ENCODE peak calls at places on chromosomes 5 and 9, in ten cellular contexts. One of them, this sample, is unnamed.

GRCh38 chr5:176889321-176890280 is 9.5 kb downstream of the HK3 start:
- DNase-seq in fibroblast of pulmonary artery: no peak
- DNase-seq in fibroblast of lung: no peak
- DNase-seq in cardiac muscle cell: no peak
- DNase-seq in kidney: no peak
- DNase-seq in left lung: no peak
- DNase-seq in CD4-positive, alpha-beta memory T cell: no peak
- DNase-seq in thoracic aorta: no peak
- DNase-seq in adipocyte: no peak
- DNase-seq in body of pancreas: no peak
- DNase-seq in this sample: peak

GRCh38 chr9:19938990-19939736 is 150.3 kb upstream of the SLC24A2 start:
- DNase-seq in fibroblast of pulmonary artery: no peak
- DNase-seq in fibroblast of lung: no peak
- DNase-seq in cardiac muscle cell: no peak
- DNase-seq in kidney: no peak
- DNase-seq in left lung: no peak
- DNase-seq in CD4-positive, alpha-beta memory T cell: no peak
- DNase-seq in thoracic aorta: no peak
- DNase-seq in adipocyte: no peak
- DNase-seq in body of pancreas: no peak
- DNase-seq in this sample: no peak

GRCh38 chr9:137757613-137758029 is 120.0 kb upstream of the CACNA1B start:
- DNase-seq in fibroblast of pulmonary artery: peak
- DNase-seq in fibroblast of lung: peak
- DNase-seq in cardiac muscle cell: peak
- DNase-seq in kidney: peak
- DNase-seq in left lung: no peak
- DNase-seq in CD4-positive, alpha-beta memory T cell: peak
- DNase-seq in thoracic aorta: no peak
- DNase-seq in adipocyte: peak
- DNase-seq in body of pancreas: no peak
- DNase-seq in this sample: no peak

GRCh38 chr5:179558912-179559279 is 8.5 kb downstream of the RUFY1 start:
- DNase-seq in fibroblast of pulmonary artery: peak
- DNase-seq in fibroblast of lung: peak
- DNase-seq in cardiac muscle cell: peak
- DNase-seq in kidney: no peak
- DNase-seq in left lung: no peak
- DNase-seq in CD4-positive, alpha-beta memory T cell: no peak
- DNase-seq in thoracic aorta: no peak
- DNase-seq in adipocyte: peak
- DNase-seq in body of pancreas: peak
- DNase-seq in this sample: peak

GRCh38 chr5:57247765-57248164 is 73.9 kb downstream of the GPBP1 start:
- DNase-seq in fibroblast of pulmonary artery: no peak
- DNase-seq in fibroblast of lung: no peak
- DNase-seq in cardiac muscle cell: no peak
- DNase-seq in kidney: no peak
- DNase-seq in left lung: no peak
- DNase-seq in CD4-positive, alpha-beta memory T cell: no peak
- DNase-seq in thoracic aorta: no peak
- DNase-seq in adipocyte: no peak
- DNase-seq in body of pancreas: no peak
- DNase-seq in this sample: no peak

GRCh38 chr5:54186912-54187445 is 123.4 kb downstream of the ARL15 start:
- DNase-seq in fibroblast of pulmonary artery: no peak
- DNase-seq in fibroblast of lung: no peak
- DNase-seq in cardiac muscle cell: no peak
- DNase-seq in kidney: peak
- DNase-seq in left lung: no peak
- DNase-seq in CD4-positive, alpha-beta memory T cell: no peak
- DNase-seq in thoracic aorta: no peak
- DNase-seq in adipocyte: no peak
- DNase-seq in body of pancreas: peak
- DNase-seq in this sample: no peak

GRCh38 chr5:16061163-16061562 is 118.4 kb downstream of the MARCHF11 start:
- DNase-seq in fibroblast of pulmonary artery: no peak
- DNase-seq in fibroblast of lung: no peak
- DNase-seq in cardiac muscle cell: no peak
- DNase-seq in kidney: no peak
- DNase-seq in left lung: no peak
- DNase-seq in CD4-positive, alpha-beta memory T cell: no peak
- DNase-seq in thoracic aorta: no peak
- DNase-seq in adipocyte: no peak
- DNase-seq in body of pancreas: no peak
- DNase-seq in this sample: no peak

GRCh38 chr9:86046080-86046636 is 53.2 kb downstream of the GOLM1 start:
- DNase-seq in fibroblast of pulmonary artery: no peak
- DNase-seq in fibroblast of lung: no peak
- DNase-seq in cardiac muscle cell: no peak
- DNase-seq in kidney: no peak
- DNase-seq in left lung: no peak
- DNase-seq in CD4-positive, alpha-beta memory T cell: no peak
- DNase-seq in thoracic aorta: no peak
- DNase-seq in adipocyte: no peak
- DNase-seq in body of pancreas: no peak
- DNase-seq in this sample: no peak

GRCh38 chr9:19485193-19485592 is 76.4 kb downstream of the ACER2 start:
- DNase-seq in fibroblast of pulmonary artery: no peak
- DNase-seq in fibroblast of lung: no peak
- DNase-seq in cardiac muscle cell: no peak
- DNase-seq in kidney: no peak
- DNase-seq in left lung: no peak
- DNase-seq in CD4-positive, alpha-beta memory T cell: no peak
- DNase-seq in thoracic aorta: no peak
- DNase-seq in adipocyte: no peak
- DNase-seq in body of pancreas: no peak
- DNase-seq in this sample: no peak

GRCh38 chr9:68970150-68970549 is 43.8 kb downstream of the PRKACG start:
- DNase-seq in fibroblast of pulmonary artery: no peak
- DNase-seq in fibroblast of lung: no peak
- DNase-seq in cardiac muscle cell: no peak
- DNase-seq in kidney: no peak
- DNase-seq in left lung: no peak
- DNase-seq in CD4-positive, alpha-beta memory T cell: no peak
- DNase-seq in thoracic aorta: no peak
- DNase-seq in adipocyte: no peak
- DNase-seq in body of pancreas: no peak
- DNase-seq in this sample: no peak

GRCh38 chr5:173486355-173486754 is 130.1 kb downstream of the BOD1 start:
- DNase-seq in fibroblast of pulmonary artery: no peak
- DNase-seq in fibroblast of lung: no peak
- DNase-seq in cardiac muscle cell: no peak
- DNase-seq in kidney: no peak
- DNase-seq in left lung: no peak
- DNase-seq in CD4-positive, alpha-beta memory T cell: no peak
- DNase-seq in thoracic aorta: no peak
- DNase-seq in adipocyte: peak
- DNase-seq in body of pancreas: no peak
- DNase-seq in this sample: no peak

GRCh38 chr5:132505641-132506040 is 15.1 kb upstream of the IRF1 start:
- DNase-seq in fibroblast of pulmonary artery: no peak
- DNase-seq in fibroblast of lung: no peak
- DNase-seq in cardiac muscle cell: no peak
- DNase-seq in kidney: no peak
- DNase-seq in left lung: no peak
- DNase-seq in CD4-positive, alpha-beta memory T cell: no peak
- DNase-seq in thoracic aorta: no peak
- DNase-seq in adipocyte: no peak
- DNase-seq in body of pancreas: no peak
- DNase-seq in this sample: peak

GRCh38 chr5:107670927-107671741 is at the start of gene EFNA5:
- DNase-seq in fibroblast of pulmonary artery: peak
- DNase-seq in fibroblast of lung: peak
- DNase-seq in cardiac muscle cell: peak
- DNase-seq in kidney: peak
- DNase-seq in left lung: peak
- DNase-seq in CD4-positive, alpha-beta memory T cell: no peak
- DNase-seq in thoracic aorta: no peak
- DNase-seq in adipocyte: peak
- DNase-seq in body of pancreas: peak
- DNase-seq in this sample: peak

GRCh38 chr5:31993182-31993961 is 180.7 kb downstream of the GOLPH3 start:
- DNase-seq in fibroblast of pulmonary artery: peak
- DNase-seq in fibroblast of lung: peak
- DNase-seq in cardiac muscle cell: peak
- DNase-seq in kidney: no peak
- DNase-seq in left lung: no peak
- DNase-seq in CD4-positive, alpha-beta memory T cell: no peak
- DNase-seq in thoracic aorta: no peak
- DNase-seq in adipocyte: peak
- DNase-seq in body of pancreas: no peak
- DNase-seq in this sample: no peak

GRCh38 chr5:142869883-142870282 is 99.7 kb downstream of the ARHGAP26 start:
- DNase-seq in fibroblast of pulmonary artery: no peak
- DNase-seq in fibroblast of lung: no peak
- DNase-seq in cardiac muscle cell: no peak
- DNase-seq in kidney: no peak
- DNase-seq in left lung: no peak
- DNase-seq in CD4-positive, alpha-beta memory T cell: no peak
- DNase-seq in thoracic aorta: no peak
- DNase-seq in adipocyte: peak
- DNase-seq in body of pancreas: peak
- DNase-seq in this sample: peak

GRCh38 chr5:177370488-177371119 is 12.9 kb downstream of the RGS14 start:
- DNase-seq in fibroblast of pulmonary artery: peak
- DNase-seq in fibroblast of lung: peak
- DNase-seq in cardiac muscle cell: peak
- DNase-seq in kidney: peak
- DNase-seq in left lung: peak
- DNase-seq in CD4-positive, alpha-beta memory T cell: peak
- DNase-seq in thoracic aorta: no peak
- DNase-seq in adipocyte: peak
- DNase-seq in body of pancreas: peak
- DNase-seq in this sample: peak

GRCh38 chr5:68224561-68225187 is 9.1 kb downstream of the PIK3R1 start:
- DNase-seq in fibroblast of pulmonary artery: peak
- DNase-seq in fibroblast of lung: peak
- DNase-seq in cardiac muscle cell: peak
- DNase-seq in kidney: no peak
- DNase-seq in left lung: no peak
- DNase-seq in CD4-positive, alpha-beta memory T cell: no peak
- DNase-seq in thoracic aorta: no peak
- DNase-seq in adipocyte: peak
- DNase-seq in body of pancreas: no peak
- DNase-seq in this sample: no peak

GRCh38 chr9:90943341-90943740 is 141.7 kb downstream of the SYK start:
- DNase-seq in fibroblast of pulmonary artery: no peak
- DNase-seq in fibroblast of lung: peak
- DNase-seq in cardiac muscle cell: no peak
- DNase-seq in kidney: no peak
- DNase-seq in left lung: no peak
- DNase-seq in CD4-positive, alpha-beta memory T cell: no peak
- DNase-seq in thoracic aorta: no peak
- DNase-seq in adipocyte: peak
- DNase-seq in body of pancreas: no peak
- DNase-seq in this sample: no peak

GRCh38 chr5:6900247-6900646 is 187.0 kb downstream of the TENT4A start:
- DNase-seq in fibroblast of pulmonary artery: no peak
- DNase-seq in fibroblast of lung: no peak
- DNase-seq in cardiac muscle cell: no peak
- DNase-seq in kidney: no peak
- DNase-seq in left lung: no peak
- DNase-seq in CD4-positive, alpha-beta memory T cell: no peak
- DNase-seq in thoracic aorta: no peak
- DNase-seq in adipocyte: no peak
- DNase-seq in body of pancreas: no peak
- DNase-seq in this sample: no peak

GRCh38 chr9:136926154-136926704 is 18.3 kb downstream of the FBXW5 start:
- DNase-seq in fibroblast of pulmonary artery: no peak
- DNase-seq in fibroblast of lung: no peak
- DNase-seq in cardiac muscle cell: no peak
- DNase-seq in kidney: no peak
- DNase-seq in left lung: no peak
- DNase-seq in CD4-positive, alpha-beta memory T cell: no peak
- DNase-seq in thoracic aorta: no peak
- DNase-seq in adipocyte: no peak
- DNase-seq in body of pancreas: no peak
- DNase-seq in this sample: no peak

GRCh38 chr5:133969654-133970324 is 1.4 kb upstream of the C5orf15 start:
- DNase-seq in fibroblast of pulmonary artery: no peak
- DNase-seq in fibroblast of lung: peak
- DNase-seq in cardiac muscle cell: peak
- DNase-seq in kidney: no peak
- DNase-seq in left lung: no peak
- DNase-seq in CD4-positive, alpha-beta memory T cell: no peak
- DNase-seq in thoracic aorta: no peak
- DNase-seq in adipocyte: no peak
- DNase-seq in body of pancreas: no peak
- DNase-seq in this sample: no peak

GRCh38 chr9:38037981-38038306 is 31.1 kb downstream of the SHB start:
- DNase-seq in fibroblast of pulmonary artery: no peak
- DNase-seq in fibroblast of lung: no peak
- DNase-seq in cardiac muscle cell: no peak
- DNase-seq in kidney: peak
- DNase-seq in left lung: no peak
- DNase-seq in CD4-positive, alpha-beta memory T cell: no peak
- DNase-seq in thoracic aorta: no peak
- DNase-seq in adipocyte: no peak
- DNase-seq in body of pancreas: no peak
- DNase-seq in this sample: no peak
- H3K4me3 ChIP-seq in fibroblast of pulmonary artery: no peak
- H3K4me3 ChIP-seq in fibroblast of lung: no peak
- H3K4me3 ChIP-seq in cardiac muscle cell: no peak
- H3K4me3 ChIP-seq in kidney: no peak
- H3K4me3 ChIP-seq in left lung: no peak
- H3K4me3 ChIP-seq in CD4-positive, alpha-beta memory T cell: no peak
- H3K4me3 ChIP-seq in thoracic aorta: no peak
- H3K4me3 ChIP-seq in adipocyte: no peak
- H3K4me3 ChIP-seq in body of pancreas: no peak
- H3K4me3 ChIP-seq in this sample: no peak

GRCh38 chr5:89584339-89584956 is 701.5 kb upstream of the MEF2C start:
- DNase-seq in fibroblast of pulmonary artery: peak
- DNase-seq in fibroblast of lung: peak
- DNase-seq in cardiac muscle cell: peak
- DNase-seq in kidney: no peak
- DNase-seq in left lung: no peak
- DNase-seq in CD4-positive, alpha-beta memory T cell: no peak
- DNase-seq in thoracic aorta: no peak
- DNase-seq in adipocyte: peak
- DNase-seq in body of pancreas: no peak
- DNase-seq in this sample: no peak
- H3K4me3 ChIP-seq in fibroblast of pulmonary artery: no peak
- H3K4me3 ChIP-seq in fibroblast of lung: no peak
- H3K4me3 ChIP-seq in cardiac muscle cell: no peak
- H3K4me3 ChIP-seq in kidney: no peak
- H3K4me3 ChIP-seq in left lung: no peak
- H3K4me3 ChIP-seq in CD4-positive, alpha-beta memory T cell: no peak
- H3K4me3 ChIP-seq in thoracic aorta: no peak
- H3K4me3 ChIP-seq in adipocyte: no peak
- H3K4me3 ChIP-seq in body of pancreas: no peak
- H3K4me3 ChIP-seq in this sample: no peak

GRCh38 chr5:74864823-74865222 is 1.4 kb downstream of the FAM169A start:
- DNase-seq in fibroblast of pulmonary artery: no peak
- DNase-seq in fibroblast of lung: no peak
- DNase-seq in cardiac muscle cell: peak
- DNase-seq in kidney: no peak
- DNase-seq in left lung: no peak
- DNase-seq in CD4-positive, alpha-beta memory T cell: no peak
- DNase-seq in thoracic aorta: no peak
- DNase-seq in adipocyte: no peak
- DNase-seq in body of pancreas: no peak
- DNase-seq in this sample: no peak
- H3K4me3 ChIP-seq in fibroblast of pulmonary artery: no peak
- H3K4me3 ChIP-seq in fibroblast of lung: no peak
- H3K4me3 ChIP-seq in cardiac muscle cell: peak
- H3K4me3 ChIP-seq in kidney: peak
- H3K4me3 ChIP-seq in left lung: no peak
- H3K4me3 ChIP-seq in CD4-positive, alpha-beta memory T cell: no peak
- H3K4me3 ChIP-seq in thoracic aorta: no peak
- H3K4me3 ChIP-seq in adipocyte: no peak
- H3K4me3 ChIP-seq in body of pancreas: no peak
- H3K4me3 ChIP-seq in this sample: no peak

GRCh38 chr5:73435640-73436534 is 12.7 kb downstream of the FOXD1 start:
- DNase-seq in fibroblast of pulmonary artery: no peak
- DNase-seq in fibroblast of lung: no peak
- DNase-seq in cardiac muscle cell: no peak
- DNase-seq in kidney: no peak
- DNase-seq in left lung: no peak
- DNase-seq in CD4-positive, alpha-beta memory T cell: no peak
- DNase-seq in thoracic aorta: no peak
- DNase-seq in adipocyte: no peak
- DNase-seq in body of pancreas: no peak
- DNase-seq in this sample: no peak
- H3K4me3 ChIP-seq in fibroblast of pulmonary artery: no peak
- H3K4me3 ChIP-seq in fibroblast of lung: no peak
- H3K4me3 ChIP-seq in cardiac muscle cell: peak
- H3K4me3 ChIP-seq in kidney: no peak
- H3K4me3 ChIP-seq in left lung: no peak
- H3K4me3 ChIP-seq in CD4-positive, alpha-beta memory T cell: no peak
- H3K4me3 ChIP-seq in thoracic aorta: no peak
- H3K4me3 ChIP-seq in adipocyte: no peak
- H3K4me3 ChIP-seq in body of pancreas: no peak
- H3K4me3 ChIP-seq in this sample: no peak